ENCODE peak calls at places on chromosomes 1 and 21, in four cellular contexts. Q is natural killer cell treated with Interleukin-12 subunit alpha and Interleukin-12 subunit beta and Interleukin-15 and Interleukin-18, amount 100 ng/mL, for 72 hours; S is COR-L47; A is NB4. J is an unnamed sample.

GRCh38 chr21:25456672-25457071 is 150.6 kb downstream of the MRPL39 start:
- DNase-seq in A (no peak), S (no peak), Q (peak), J (no peak)

GRCh38 chr1:44300882-44301281 is 54.2 kb downstream of the ERI3 start:
- DNase-seq in Q (no peak), S (no peak), A (no peak), J (no peak)

GRCh38 chr1:212683357-212683722 is 16.3 kb downstream of the BATF3 start:
- DNase-seq in Q (peak), A (peak), S (no peak), J (no peak)

GRCh38 chr21:42568377-42568776 is 54.7 kb downstream of the SLC37A1 start:
- DNase-seq in Q (no peak), A (no peak), S (no peak), J (no peak)

GRCh38 chr21:32046191-32046590 is 173.4 kb downstream of the HUNK start:
- DNase-seq in A (no peak), S (no peak), Q (no peak), J (no peak)

GRCh38 chr1:115495111-115495510 is 146.7 kb upstream of the VANGL1 start:
- DNase-seq in Q (no peak), S (no peak), A (no peak), J (no peak)

GRCh38 chr1:100353988-100354387 is 1.7 kb downstream of the CDC14A start:
- DNase-seq in A (no peak), Q (no peak), S (no peak), J (peak)

GRCh38 chr1:209937996-209938959 is at the start of gene SYT14:
- DNase-seq in A (no peak), S (peak), Q (no peak), J (peak)

GRCh38 chr1:44031051-44031899 is at the start of gene SLC6A9:
- DNase-seq in A (no peak), S (no peak), Q (no peak), J (no peak)

GRCh38 chr1:11109361-11109760 is 9.7 kb upstream of the EXOSC10 start:
- DNase-seq in S (no peak), A (no peak), Q (no peak), J (no peak)

GRCh38 chr1:26787381-26787705 is 407 bp upstream of the PIGV start:
- DNase-seq in Q (peak), A (no peak), S (no peak), J (no peak)

GRCh38 chr1:156814571-156815260 is 1.9 kb downstream of the SH2D2A start:
- DNase-seq in Q (no peak), S (no peak), A (no peak), J (no peak)

GRCh38 chr1:29245876-29246275 is 9.6 kb downstream of the PTPRU start:
- DNase-seq in Q (no peak), S (peak), A (no peak), J (no peak)

GRCh38 chr1:227170361-227171166 is 147.7 kb downstream of the CDC42BPA start:
- DNase-seq in A (no peak), Q (no peak), S (no peak), J (no peak)

GRCh38 chr21:45067462-45068285 is 6.7 kb upstream of the ADARB1 start:
- DNase-seq in A (no peak), Q (no peak), S (no peak), J (no peak)

GRCh38 chr1:183936009-183936408 is 101.5 kb downstream of the COLGALT2 start:
- DNase-seq in Q (no peak), S (no peak), A (no peak), J (no peak)

GRCh38 chr21:34594566-34595234 is 20.2 kb downstream of the RCAN1 start:
- DNase-seq in A (no peak), S (no peak), Q (no peak), J (no peak)

GRCh38 chr1:156767879-156768608 is 709 bp downstream of the PRCC start:
- DNase-seq in S (no peak), A (peak), Q (peak), J (peak)

GRCh38 chr1:247043406-247043805 is 35.2 kb downstream of the ZNF670 start:
- DNase-seq in S (no peak), A (no peak), Q (no peak), J (no peak)

GRCh38 chr1:29632436-29633270 is 396.3 kb downstream of the PTPRU start:
- DNase-seq in A (no peak), Q (peak), S (no peak), J (no peak)

GRCh38 chr1:243620096-243620495 is 229.9 kb downstream of the AKT3 start:
- DNase-seq in S (no peak), A (no peak), Q (peak), J (no peak)

GRCh38 chr1:199403421-199404116 is 623.9 kb upstream of the NR5A2 start:
- DNase-seq in Q (no peak), S (no peak), A (peak), J (no peak)

GRCh38 chr1:227941509-227942020 is 6.2 kb downstream of the WNT9A start:
- DNase-seq in Q (peak), A (no peak), S (no peak), J (no peak)

GRCh38 chr1:41766546-41766945 is 152.2 kb downstream of the HIVEP3 start:
- DNase-seq in S (no peak), Q (no peak), A (peak), J (no peak)

GRCh38 chr1:156439771-156440183 is 60.8 kb downstream of the MEF2D start:
- DNase-seq in S (no peak), Q (no peak), A (no peak), J (no peak)

GRCh38 chr1:114328505-114328904 is 174.8 kb upstream of the SYT6 start:
- DNase-seq in S (no peak), Q (no peak), A (no peak), J (no peak)

GRCh38 chr1:248013229-248013710 is at the start of gene OR2L5:
- DNase-seq in Q (no peak), S (no peak), A (no peak), J (no peak)

GRCh38 chr1:184051138-184051484 is 419 bp upstream of the TSEN15 start:
- DNase-seq in A (no peak), S (no peak), Q (no peak), J (peak)

GRCh38 chr1:158087320-158087927 is 93.3 kb upstream of the CD1D start:
- DNase-seq in S (peak), Q (no peak), A (peak), J (no peak)

GRCh38 chr1:156957634-156958033 is 37.2 kb downstream of the LRRC71 start:
- DNase-seq in A (no peak), Q (no peak), S (no peak), J (no peak)

GRCh38 chr1:59422921-59423575 is 126.2 kb downstream of the FGGY start:
- DNase-seq in Q (no peak), S (no peak), A (no peak), J (no peak)

GRCh38 chr1:50368179-50369007 is 54.9 kb downstream of the DMRTA2 start:
- DNase-seq in S (peak), Q (peak), A (peak), J (peak)

GRCh38 chr1:207695943-207696342 is 51.0 kb downstream of the CR1L start:
- DNase-seq in Q (no peak), A (no peak), S (no peak), J (no peak)

GRCh38 chr1:87024936-87025537 is 110.6 kb downstream of the HS2ST1 start:
- DNase-seq in Q (no peak), A (peak), S (peak), J (peak)

GRCh38 chr1:198612471-198613265 is 26.2 kb upstream of the PTPRC start:
- DNase-seq in A (no peak), Q (no peak), S (no peak), J (no peak)

GRCh38 chr1:201245082-201245481 is 38.2 kb upstream of the PKP1 start:
- DNase-seq in S (peak), A (no peak), Q (no peak), J (no peak)

GRCh38 chr1:87147851-87148250 is 180.8 kb upstream of the LMO4 start:
- DNase-seq in A (no peak), S (no peak), Q (no peak), J (no peak)

GRCh38 chr21:41923641-41924342 is 30.0 kb downstream of the C2CD2 start:
- DNase-seq in A (no peak), Q (no peak), S (no peak), J (no peak)

GRCh38 chr1:245298781-245299180 is 144.0 kb downstream of the KIF26B start:
- DNase-seq in Q (no peak), A (no peak), S (no peak), J (no peak)